ENCODE peak calls at places on chromosomes 4 and X, in six cellular contexts. One of them, this sample, is unnamed.

GRCh38 chr4:48538358-48538757 is 48.3 kb downstream of the ZAR1 start:
- DNase-seq in GM23248: no peak
- DNase-seq in DND-41: no peak
- DNase-seq in OCI-LY7: no peak
- DNase-seq in Karpas-422: no peak
- DNase-seq in fibroblast of lung: no peak
- DNase-seq in this sample: no peak

GRCh38 chrX:103774070-103774642 is 2.5 kb upstream of the PLP1 start:
- DNase-seq in OCI-LY7: peak; percentile 7
- DNase-seq in Karpas-422: peak; percentile 51
- DNase-seq in fibroblast of lung: peak; percentile 25
- DNase-seq in GM23248: peak; percentile 75
- DNase-seq in DND-41: no peak
- DNase-seq in this sample: peak; percentile 28

GRCh38 chrX:149871940-149872339 is 9.0 kb upstream of the MAGEA8 start:
- DNase-seq in fibroblast of lung: peak; percentile 10
- DNase-seq in GM23248: peak; percentile 1
- DNase-seq in OCI-LY7: peak; percentile 33
- DNase-seq in Karpas-422: peak; percentile 78
- DNase-seq in DND-41: peak; percentile 62
- DNase-seq in this sample: peak; percentile 52

GRCh38 chr4:31290836-31291235 is 570.7 kb downstream of the PCDH7 start:
- DNase-seq in GM23248: no peak
- DNase-seq in OCI-LY7: peak; percentile 53
- DNase-seq in fibroblast of lung: no peak
- DNase-seq in DND-41: no peak
- DNase-seq in Karpas-422: no peak
- DNase-seq in this sample: no peak

GRCh38 chr4:174828845-174829701 is at the start of gene GLRA3:
- DNase-seq in GM23248: peak; percentile 25
- DNase-seq in DND-41: peak; percentile 55
- DNase-seq in OCI-LY7: peak; percentile 97
- DNase-seq in fibroblast of lung: peak; percentile 47
- DNase-seq in Karpas-422: no peak
- DNase-seq in this sample: peak; percentile 79

GRCh38 chrX:103464071-103464773 is 55.1 kb downstream of the RAB40A start:
- DNase-seq in Karpas-422: peak; percentile 75
- DNase-seq in DND-41: peak; percentile 12
- DNase-seq in GM23248: peak; percentile 47
- DNase-seq in fibroblast of lung: peak; percentile 43
- DNase-seq in OCI-LY7: peak; percentile 31
- DNase-seq in this sample: peak; percentile 37

GRCh38 chr4:6548201-6548881 is 26.6 kb upstream of the MAN2B2 start:
- DNase-seq in OCI-LY7: peak; percentile 19
- DNase-seq in Karpas-422: peak; percentile 73
- DNase-seq in fibroblast of lung: peak; percentile 23
- DNase-seq in DND-41: no peak
- DNase-seq in GM23248: peak; percentile 57
- DNase-seq in this sample: peak; percentile 78

GRCh38 chr4:148015058-148015457 is 283.2 kb downstream of the ARHGAP10 start:
- DNase-seq in fibroblast of lung: peak; percentile 39
- DNase-seq in GM23248: no peak
- DNase-seq in Karpas-422: no peak
- DNase-seq in OCI-LY7: no peak
- DNase-seq in DND-41: no peak
- DNase-seq in this sample: no peak

GRCh38 chr4:73728091-73728741 is 12.2 kb upstream of the CXCL8 start:
- DNase-seq in DND-41: no peak
- DNase-seq in GM23248: no peak
- DNase-seq in fibroblast of lung: no peak
- DNase-seq in OCI-LY7: no peak
- DNase-seq in Karpas-422: no peak
- DNase-seq in this sample: no peak
- H2AFZ ChIP-seq in DND-41: no peak overlapping the region
- H2AFZ ChIP-seq in GM23248: no peak overlapping the region
- H2AFZ ChIP-seq in fibroblast of lung: no peak overlapping the region
- H2AFZ ChIP-seq in OCI-LY7: no peak overlapping the region
- H2AFZ ChIP-seq in Karpas-422: no peak overlapping the region
- H2AFZ ChIP-seq in this sample: no peak overlapping the region

GRCh38 chr4:28267166-28267565 is 1406.5 kb downstream of the STIM2 start:
- DNase-seq in fibroblast of lung: no peak
- DNase-seq in DND-41: no peak
- DNase-seq in OCI-LY7: no peak
- DNase-seq in Karpas-422: no peak
- DNase-seq in GM23248: no peak
- DNase-seq in this sample: no peak

GRCh38 chr4:28269426-28269825 is 1408.8 kb downstream of the STIM2 start:
- DNase-seq in OCI-LY7: no peak
- DNase-seq in DND-41: no peak
- DNase-seq in Karpas-422: no peak
- DNase-seq in fibroblast of lung: no peak
- DNase-seq in GM23248: peak; percentile 6
- DNase-seq in this sample: no peak
- H2AFZ ChIP-seq in OCI-LY7: no peak overlapping the region
- H2AFZ ChIP-seq in DND-41: no peak overlapping the region
- H2AFZ ChIP-seq in Karpas-422: no peak overlapping the region
- H2AFZ ChIP-seq in fibroblast of lung: no peak overlapping the region
- H2AFZ ChIP-seq in GM23248: peak overlapping the region; percentile 79
- H2AFZ ChIP-seq in this sample: peak overlapping the region; percentile 71

DNA sequence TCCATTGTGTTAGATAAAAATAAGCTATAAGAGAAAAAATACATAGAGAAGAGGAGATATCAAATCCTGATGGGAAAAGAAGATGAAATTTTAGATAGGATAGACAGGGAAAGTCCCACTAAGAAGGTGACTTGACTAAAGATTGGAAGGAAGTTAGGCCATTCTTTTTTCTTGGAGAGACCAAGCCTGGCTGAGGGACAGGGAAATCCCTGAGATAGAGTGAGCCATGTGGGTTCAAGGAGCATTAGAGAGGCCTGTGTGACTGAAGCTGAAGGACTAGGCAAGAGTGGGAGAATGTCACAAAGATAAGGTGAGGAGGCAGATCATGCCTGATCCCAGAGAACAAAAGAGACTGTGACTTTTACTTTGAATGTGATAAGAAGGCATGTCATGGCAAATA is 5.2 kb upstream of the DDX60L start:
- DNase-seq in fibroblast of lung: no peak
- DNase-seq in OCI-LY7: no peak
- DNase-seq in Karpas-422: no peak
- DNase-seq in GM23248: no peak
- DNase-seq in DND-41: no peak
- DNase-seq in this sample: no peak
- H2AFZ ChIP-seq in fibroblast of lung: no peak overlapping the region
- H2AFZ ChIP-seq in OCI-LY7: no peak overlapping the region
- H2AFZ ChIP-seq in Karpas-422: no peak overlapping the region
- H2AFZ ChIP-seq in GM23248: no peak overlapping the region
- H2AFZ ChIP-seq in DND-41: no peak overlapping the region
- H2AFZ ChIP-seq in this sample: no peak overlapping the region

GRCh38 chr4:26459054-26459755 is 31.1 kb downstream of the CCKAR start:
- DNase-seq in DND-41: peak; percentile 12
- DNase-seq in OCI-LY7: peak; percentile 76
- DNase-seq in Karpas-422: peak; percentile 80
- DNase-seq in fibroblast of lung: peak; percentile 80
- DNase-seq in GM23248: peak; percentile 80
- DNase-seq in this sample: peak; percentile 56
- H2AFZ ChIP-seq in DND-41: no peak overlapping the region
- H2AFZ ChIP-seq in OCI-LY7: peak overlapping the region; percentile 56
- H2AFZ ChIP-seq in Karpas-422: no peak overlapping the region
- H2AFZ ChIP-seq in fibroblast of lung: no peak overlapping the region
- H2AFZ ChIP-seq in GM23248: peak overlapping the region; percentile 73
- H2AFZ ChIP-seq in this sample: no peak overlapping the region